ENCODE peak calls at places on chromosomes 13 and 19, in nine cellular contexts. M is hippocampal formation; K is T-cell; G is HCEC 1CT; J is stimulated activated CD4-positive, alpha-beta T cell treated with anti-CD3 and anti-CD28 coated beads, Interleukin-4, amount 100 ng/mL, for 24 hours; F is stimulated activated CD8-positive, alpha-beta memory T cell treated with anti-CD3 and anti-CD28 coated beads, Interleukin-7, amount 100 ng/mL, for 1 hour; I is HFF-Myc; D is cardiac fibroblast; S is iPS-NIHi11. E is an unnamed sample.

GRCh38 chr13:48511621-48512232 is 21.2 kb downstream of the RCBTB2 start:
- DNase-seq in M (no peak), K (no peak), G (no peak), J (no peak), F (no peak), I (no peak), D (no peak), S (no peak), E (no peak)

GRCh38 chr13:55792544-55793178 is 1348.1 kb upstream of the PRR20A start:
- DNase-seq in M (no peak), K (no peak), G (no peak), J (no peak), F (no peak), I (no peak), D (no peak), S (no peak), E (no peak)

GRCh38 chr13:52405369-52405766 is 604 bp downstream of the THSD1 start:
- DNase-seq in M (no peak), K (no peak), G (no peak), J (no peak), F (no peak), I (no peak), D (peak), S (peak), E (peak)

GRCh38 chr19:6677924-6678689 is 8.1 kb upstream of the TNFSF14 start:
- DNase-seq in M (no peak), K (peak), G (no peak), J (peak), F (no peak), I (no peak), D (peak), S (peak), E (no peak)

GRCh38 chr13:94195715-94196114 is 283.8 kb downstream of the DCT start:
- DNase-seq in M (no peak), K (no peak), G (peak), J (no peak), F (no peak), I (peak), D (peak), S (no peak), E (peak)

GRCh38 chr13:112255550-112256120 is 120.5 kb upstream of the SPACA7 start:
- DNase-seq in M (no peak), K (no peak), G (no peak), J (no peak), F (no peak), I (no peak), D (no peak), S (no peak), E (no peak)

GRCh38 chr19:52345162-52345561 is 9.1 kb downstream of the ZNF610 start:
- DNase-seq in M (no peak), K (no peak), G (no peak), J (no peak), F (no peak), I (no peak), D (peak), S (no peak), E (peak)

GRCh38 chr13:45464687-45465453 is at the start of gene COG3:
- DNase-seq in M (peak), K (peak), G (peak), J (peak), F (peak), I (peak), D (peak), S (peak), E (peak)

GRCh38 chr13:106311004-106311403 is 224.5 kb downstream of the EFNB2 start:
- DNase-seq in M (no peak), K (no peak), G (no peak), J (no peak), F (no peak), I (no peak), D (peak), S (no peak), E (no peak)

GRCh38 chr13:29702912-29703351 is 107.4 kb upstream of the SLC7A1 start:
- DNase-seq in M (no peak), K (no peak), G (peak), J (no peak), F (no peak), I (peak), D (peak), S (peak), E (no peak)

GRCh38 chr13:47233734-47234133 is 336.9 kb upstream of the HTR2A start:
- DNase-seq in M (peak), K (no peak), G (no peak), J (no peak), F (no peak), I (no peak), D (no peak), S (no peak), E (no peak)

E was measured in kidney tubule cell.